ENCODE peak calls at places on chromosomes 11 and 22, in nine cellular contexts. Q is IMR-90; W is fibroblast of gingiva; A is foreskin keratinocyte; J is sigmoid colon; X is NT2/D1; Z is activated CD4-positive, alpha-beta T cell treated with anti-CD3 and anti-CD28 coated beads for 36 hours; R is fibroblast of mammary gland; B is GM10248. I is an unnamed sample.

GRCh38 chr11:46099973-46100335 is 21.3 kb downstream of the PHF21A start:
- DNase-seq in Q (peak), W (peak), A (no peak), J (no peak), X (no peak), Z (no peak), R (peak), B (no peak), I (no peak)

GRCh38 chr11:94511932-94512781 is at the start of gene C11orf97:
- DNase-seq in Q (peak), W (peak), A (no peak), J (peak), X (peak), Z (peak), R (peak), B (peak), I (peak)

GRCh38 chr22:23383491-23384450 is 196.3 kb downstream of the IGLL1 start:
- DNase-seq in Q (no peak), W (no peak), A (no peak), J (no peak), X (no peak), Z (no peak), R (no peak), B (no peak), I (no peak)

GRCh38 chr11:114319716-114320328 is 23.6 kb downstream of the NNMT start:
- DNase-seq in Q (no peak), W (no peak), A (no peak), J (no peak), X (no peak), Z (no peak), R (peak), B (no peak), I (no peak)

GRCh38 chr22:28541137-28541536 is 138.5 kb downstream of the TTC28 start:
- DNase-seq in Q (no peak), W (no peak), A (no peak), J (no peak), X (peak), Z (no peak), R (no peak), B (no peak), I (no peak)

GRCh38 chr22:41481925-41482318 is 13.0 kb downstream of the ACO2 start:
- DNase-seq in Q (no peak), W (no peak), A (no peak), J (no peak), X (no peak), Z (no peak), R (no peak), B (no peak), I (no peak)

GRCh38 chr11:120208777-120209176 is 2.1 kb upstream of the OAF start:
- DNase-seq in Q (peak), W (peak), A (no peak), J (peak), X (no peak), Z (no peak), R (peak), B (no peak), I (no peak)

GRCh38 chr11:37320921-37321320 is 722.9 kb upstream of the RAG2 start:
- DNase-seq in Q (no peak), W (no peak), A (peak), J (no peak), X (no peak), Z (no peak), R (no peak), B (no peak), I (no peak)

GRCh38 chr11:34600339-34601084 is 20.4 kb upstream of the EHF start:
- DNase-seq in Q (peak), W (no peak), A (no peak), J (no peak), X (no peak), Z (no peak), R (no peak), B (no peak), I (no peak)

GRCh38 chr11:88603499-88603898 is 266.0 kb upstream of the CTSC start:
- DNase-seq in Q (peak), W (peak), A (no peak), J (no peak), X (no peak), Z (no peak), R (peak), B (no peak), I (no peak)

GRCh38 chr22:33331017-33331416 is 272.8 kb upstream of the SYN3 start:
- DNase-seq in Q (no peak), W (no peak), A (no peak), J (no peak), X (no peak), Z (no peak), R (no peak), B (no peak), I (no peak)

GRCh38 chr11:69869311-69869939 is 50.2 kb upstream of the FGF3 start:
- DNase-seq in Q (no peak), W (no peak), A (no peak), J (peak), X (no peak), Z (no peak), R (no peak), B (no peak), I (no peak)

GRCh38 chr11:118914178-118914918 is 11.4 kb downstream of the BCL9L start:
- DNase-seq in Q (no peak), W (no peak), A (no peak), J (no peak), X (no peak), Z (peak), R (no peak), B (no peak), I (no peak)

GRCh38 chr11:78560826-78561484 is 13.7 kb downstream of the NARS2 start:
- DNase-seq in Q (no peak), W (peak), A (no peak), J (no peak), X (no peak), Z (no peak), R (peak), B (no peak), I (no peak)

GRCh38 chr11:132685174-132685611 is 847.1 kb downstream of the OPCML start:
- DNase-seq in Q (peak), W (no peak), A (no peak), J (no peak), X (no peak), Z (peak), R (no peak), B (no peak), I (no peak)

GRCh38 chr11:16780698-16781550 is 42.5 kb downstream of the C11orf58 start:
- DNase-seq in Q (no peak), W (no peak), A (no peak), J (no peak), X (no peak), Z (no peak), R (no peak), B (no peak), I (no peak)

GRCh38 chr11:107018274-107018901 is at the start of gene GUCY1A2:
- DNase-seq in Q (no peak), W (no peak), A (no peak), J (peak), X (peak), Z (peak), R (no peak), B (peak), I (no peak)